ENCODE peak calls at places on chromosomes 11 and 22, in four cellular contexts. A, R, S and X are unnamed samples.

GRCh38 chr11:69489031-69489745 is 7.7 kb downstream of the LINC01488 start:
- DNase-seq in A (no peak), R (no peak), S (no peak), X (no peak)

GRCh38 chr11:115221461-115222069 is 282.6 kb downstream of the CADM1 start:
- DNase-seq in A (no peak), R (no peak), S (no peak), X (no peak)

GRCh38 chr11:66337103-66337899 is 1.1 kb upstream of the RIN1 start:
- DNase-seq in A (no peak), R (peak), S (no peak), X (no peak)

GRCh38 chr11:128180446-128181089 is 406.8 kb downstream of the ETS1 start:
- DNase-seq in A (peak), R (peak), S (no peak), X (no peak)

GRCh38 chr11:129117595-129118350 is 74.4 kb downstream of the ARHGAP32 start:
- DNase-seq in A (peak), R (peak), S (peak), X (peak)

GRCh38 chr11:86150826-86151187 is 81.9 kb upstream of the PICALM start:
- DNase-seq in A (no peak), R (no peak), S (no peak), X (no peak)

GRCh38 chr11:116909245-116909644 is 71.8 kb upstream of the APOA1 start:
- DNase-seq in A (no peak), R (no peak), S (no peak), X (no peak)

GRCh38 chr11:13776134-13776815 is 107.8 kb downstream of the FAR1 start:
- DNase-seq in A (no peak), R (no peak), S (no peak), X (no peak)

GRCh38 chr11:71284525-71285092 is 32.2 kb upstream of the SHANK2 start:
- DNase-seq in A (no peak), R (no peak), S (peak), X (no peak)

GRCh38 chr22:31956360-31956759 is 12.0 kb downstream of the YWHAH start:
- DNase-seq in A (no peak), R (no peak), S (no peak), X (no peak)

GRCh38 chr11:72876147-72876546 is 61.9 kb downstream of the ATG16L2 start:
- DNase-seq in A (no peak), R (no peak), S (no peak), X (no peak)

GRCh38 chr11:7673724-7674434 is 579 bp upstream of the CYB5R2 start:
- DNase-seq in A (no peak), R (peak), S (peak), X (no peak)

GRCh38 chr11:2168286-2169000 is 3.2 kb downstream of the TH start:
- DNase-seq in A (no peak), R (no peak), S (no peak), X (no peak)

GRCh38 chr11:35289821-35290220 is 129.5 kb downstream of the SLC1A2 start:
- DNase-seq in A (no peak), R (peak), S (no peak), X (no peak)

GRCh38 chr22:46370584-46371373 is 35.3 kb downstream of the TRMU start:
- DNase-seq in A (no peak), R (no peak), S (peak), X (no peak)
- TF ChIP-seq CTCF in A (no peak), R (no peak), S (no peak), X (no peak)

DNA sequence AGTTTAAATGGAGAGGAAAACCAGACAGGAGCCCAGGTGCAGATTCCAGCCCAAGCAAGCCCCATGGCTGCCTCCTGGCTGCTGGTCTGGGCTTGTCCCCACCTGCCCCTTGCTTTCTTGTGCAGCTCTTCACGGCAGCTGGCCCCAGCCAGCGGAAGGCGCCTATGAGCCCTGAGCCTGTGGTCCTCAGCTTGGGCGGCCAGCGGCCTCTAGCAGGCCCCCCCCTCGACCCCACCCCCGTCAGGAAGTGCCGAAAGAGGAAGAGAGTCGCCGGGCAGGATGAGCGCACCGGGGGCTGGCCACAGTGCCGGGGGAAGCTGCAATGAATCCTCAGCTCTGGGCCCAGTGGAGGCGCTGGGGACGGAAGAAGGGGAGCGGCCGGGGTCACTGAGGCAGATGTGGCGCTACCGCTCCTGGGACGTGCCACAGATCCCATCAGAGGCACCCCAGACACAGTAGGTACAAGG is 2.1 kb upstream of the DGKZ start:
- DNase-seq in A (peak), R (no peak), S (no peak), X (no peak)
- TF ChIP-seq CTCF in A (no peak), R (no peak), S (no peak), X (no peak)

GRCh38 chr22:41288245-41288946 is 2.4 kb upstream of the RANGAP1 start:
- DNase-seq in A (peak), R (peak), S (peak), X (no peak)
- TF ChIP-seq CTCF in A (no peak), R (no peak), S (no peak), X (no peak)

DNA sequence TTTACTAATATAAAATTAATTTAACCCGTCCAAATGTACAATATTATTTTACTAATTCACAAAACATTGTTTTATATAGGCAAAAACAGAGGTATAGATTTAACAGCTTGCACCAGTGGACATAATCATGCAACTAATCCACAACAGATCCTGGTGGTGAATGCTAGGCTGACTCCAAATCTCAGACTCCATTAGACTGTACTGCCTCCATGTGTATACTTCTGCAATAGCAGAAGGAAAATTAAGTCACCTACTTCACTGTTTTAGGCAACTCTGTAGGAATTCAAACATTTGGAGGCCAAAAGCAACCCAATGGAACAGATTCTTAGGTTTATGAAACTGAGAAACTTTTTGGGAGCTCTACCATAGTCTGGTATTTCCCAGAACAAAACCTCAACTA is 30.0 kb upstream of the RAB39A start:
- DNase-seq in A (peak), R (peak), S (no peak), X (peak)
- TF ChIP-seq CTCF in A (peak), R (peak), S (peak), X (peak)